ENCODE peak calls at places on chromosomes 16 and 17, in seven cellular contexts. O, U, A, B, E, W and T are unnamed samples.

GRCh38 chr17:33647976-33648375 is 354.9 kb upstream of the ASIC2 start:
- DNase-seq in O (no peak), U (no peak), A (no peak), B (no peak), E (no peak), W (no peak), T (no peak)

GRCh38 chr17:10226930-10227695 is 28.7 kb upstream of the GAS7 start:
- DNase-seq in O (peak; percentile 67), U (no peak), A (peak; percentile 77), B (peak; percentile 28), E (no peak), W (peak; percentile 65), T (peak; percentile 29)

GRCh38 chr17:10135539-10136257 is 62.7 kb downstream of the GAS7 start:
- DNase-seq in O (no peak), U (peak; percentile 97), A (no peak), B (peak; percentile 34), E (no peak), W (no peak), T (peak; percentile 64)

GRCh38 chr16:78199325-78200022 is 100.0 kb downstream of the WWOX start:
- DNase-seq in O (no peak), U (no peak), A (no peak), B (no peak), E (no peak), W (no peak), T (peak; percentile 48)

GRCh38 chr17:30405161-30405560 is 26.4 kb downstream of the CPD start:
- DNase-seq in O (no peak), U (no peak), A (no peak), B (no peak), E (no peak), W (no peak), T (no peak)

GRCh38 chr16:81556715-81557284 is 112.2 kb downstream of the CMIP start:
- DNase-seq in O (peak; percentile 29), U (no peak), A (no peak), B (no peak), E (no peak), W (peak; percentile 47), T (no peak)

GRCh38 chr17:82432017-82432416 is 13.6 kb upstream of the OGFOD3 start:
- DNase-seq in O (no peak), U (no peak), A (no peak), B (no peak), E (no peak), W (no peak), T (no peak)

GRCh38 chr16:86403541-86404163 is 106.7 kb upstream of the FOXF1 start:
- DNase-seq in O (no peak), U (no peak), A (no peak), B (no peak), E (no peak), W (no peak), T (no peak)

GRCh38 chr16:46757339-46758050 is 9.4 kb upstream of the MYLK3 start:
- DNase-seq in O (peak; percentile 57), U (no peak), A (no peak), B (peak; percentile 32), E (no peak), W (no peak), T (no peak)

GRCh38 chr17:74429604-74430384 is 2.1 kb upstream of the GPRC5C start:
- DNase-seq in O (peak; percentile 75), U (no peak), A (no peak), B (peak; percentile 74), E (no peak), W (peak; percentile 76), T (peak; percentile 77)

GRCh38 chr16:637081-638018 is 1.2 kb upstream of the METTL26 start:
- DNase-seq in O (peak; percentile 91), U (peak; percentile 98), A (no peak), B (peak; percentile 92), E (peak; percentile 57), W (peak; percentile 97), T (no peak)

GRCh38 chr16:17062676-17063075 is 408.1 kb downstream of the XYLT1 start:
- DNase-seq in O (no peak), U (no peak), A (no peak), B (no peak), E (no peak), W (no peak), T (no peak)

GRCh38 chr16:80273635-80274538 is 266.9 kb upstream of the DYNLRB2 start:
- DNase-seq in O (no peak), U (no peak), A (no peak), B (no peak), E (peak; percentile 82), W (no peak), T (no peak)

GRCh38 chr17:43732961-43733360 is 25.6 kb downstream of the SOST start:
- DNase-seq in O (no peak), U (no peak), A (no peak), B (no peak), E (peak; percentile 91), W (no peak), T (no peak)

GRCh38 chr17:1315891-1316403 is 36.5 kb downstream of the TRARG1 start:
- DNase-seq in O (no peak), U (no peak), A (no peak), B (no peak), E (no peak), W (no peak), T (no peak)

GRCh38 chr16:50257876-50258275 is 8.5 kb upstream of the ADCY7 start:
- DNase-seq in O (no peak), U (no peak), A (no peak), B (peak; percentile 5), E (no peak), W (no peak), T (no peak)

GRCh38 chr16:75065808-75066149 is 50.8 kb downstream of the LDHD start:
- DNase-seq in O (no peak), U (no peak), A (no peak), B (peak; percentile 56), E (no peak), W (no peak), T (no peak)

GRCh38 chr16:23232806-23233205 is 50.3 kb downstream of the SCNN1G start:
- DNase-seq in O (no peak), U (no peak), A (no peak), B (no peak), E (no peak), W (no peak), T (no peak)

GRCh38 chr17:51165680-51166197 is 472 bp upstream of the NME2 start:
- DNase-seq in O (no peak), U (no peak), A (no peak), B (peak; percentile 28), E (peak; percentile 37), W (no peak), T (no peak)

GRCh38 chr17:11948791-11949190 is 48.5 kb downstream of the ZNF18 start:
- DNase-seq in O (no peak), U (no peak), A (no peak), B (no peak), E (peak; percentile 84), W (no peak), T (no peak)

GRCh38 chr16:55853114-55853513 is 20.2 kb upstream of the CES1 start:
- DNase-seq in O (no peak), U (no peak), A (no peak), B (no peak), E (no peak), W (no peak), T (no peak)

GRCh38 chr16:30967795-30968194 is 10.2 kb downstream of the SETD1A start:
- DNase-seq in O (no peak), U (no peak), A (no peak), B (no peak), E (no peak), W (no peak), T (no peak)

GRCh38 chr16:57027067-57027466 is 37.7 kb downstream of the NLRC5 start:
- DNase-seq in O (no peak), U (no peak), A (no peak), B (no peak), E (no peak), W (no peak), T (no peak)

GRCh38 chr17:61219460-61219859 is 180.2 kb upstream of the TBX2 start:
- DNase-seq in O (no peak), U (no peak), A (no peak), B (no peak), E (no peak), W (no peak), T (no peak)

GRCh38 chr16:65306313-65306712 is 184.4 kb upstream of the CDH11 start:
- DNase-seq in O (no peak), U (no peak), A (no peak), B (no peak), E (no peak), W (no peak), T (no peak)

GRCh38 chr17:77508047-77508715 is 367.4 kb downstream of the SEC14L1 start:
- DNase-seq in O (no peak), U (no peak), A (no peak), B (no peak), E (no peak), W (peak; percentile 22), T (no peak)

GRCh38 chr17:38898291-38898679 is 27.1 kb upstream of the LASP1NB start:
- DNase-seq in O (no peak), U (no peak), A (no peak), B (no peak), E (no peak), W (no peak), T (no peak)

GRCh38 chr17:57606111-57606875 is 138.8 kb downstream of the CCDC182 start:
- DNase-seq in O (no peak), U (no peak), A (no peak), B (no peak), E (no peak), W (no peak), T (no peak)
- H3K4me1 ChIP-seq in O (peaks cover 38% of the 10 kb centered on the region), U (peaks cover 30% of the 10 kb centered on the region), A (peaks cover 94% of the 10 kb centered on the region), B (peaks cover 41% of the 10 kb centered on the region), E (peaks cover 18% of the 10 kb centered on the region), W (no peaks in the 10 kb centered on the region), T (peaks cover 26% of the 10 kb centered on the region)

GRCh38 chr17:45394001-45394912 is 38.4 kb downstream of the ARHGAP27 start:
- DNase-seq in O (no peak), U (no peak), A (no peak), B (no peak), E (no peak), W (no peak), T (no peak)
- TF ChIP-seq CTCF in O (no peak), U (no peak), A (no peak), B (no peak), E (no peak), W (no peak), T (no peak)

GRCh38 chr16:4244254-4244812 is 2.5 kb upstream of the SRL start:
- DNase-seq in O (no peak), U (no peak), A (no peak), B (peak; percentile 62), E (no peak), W (no peak), T (no peak)
- H3K36me3 ChIP-seq in O (no peaks in the 10 kb centered on the region), U (no peaks in the 10 kb centered on the region), A (no peaks in the 10 kb centered on the region), B (no peaks in the 10 kb centered on the region), E (no peaks in the 10 kb centered on the region), W (no peaks in the 10 kb centered on the region), T (no peaks in the 10 kb centered on the region)

DNA sequence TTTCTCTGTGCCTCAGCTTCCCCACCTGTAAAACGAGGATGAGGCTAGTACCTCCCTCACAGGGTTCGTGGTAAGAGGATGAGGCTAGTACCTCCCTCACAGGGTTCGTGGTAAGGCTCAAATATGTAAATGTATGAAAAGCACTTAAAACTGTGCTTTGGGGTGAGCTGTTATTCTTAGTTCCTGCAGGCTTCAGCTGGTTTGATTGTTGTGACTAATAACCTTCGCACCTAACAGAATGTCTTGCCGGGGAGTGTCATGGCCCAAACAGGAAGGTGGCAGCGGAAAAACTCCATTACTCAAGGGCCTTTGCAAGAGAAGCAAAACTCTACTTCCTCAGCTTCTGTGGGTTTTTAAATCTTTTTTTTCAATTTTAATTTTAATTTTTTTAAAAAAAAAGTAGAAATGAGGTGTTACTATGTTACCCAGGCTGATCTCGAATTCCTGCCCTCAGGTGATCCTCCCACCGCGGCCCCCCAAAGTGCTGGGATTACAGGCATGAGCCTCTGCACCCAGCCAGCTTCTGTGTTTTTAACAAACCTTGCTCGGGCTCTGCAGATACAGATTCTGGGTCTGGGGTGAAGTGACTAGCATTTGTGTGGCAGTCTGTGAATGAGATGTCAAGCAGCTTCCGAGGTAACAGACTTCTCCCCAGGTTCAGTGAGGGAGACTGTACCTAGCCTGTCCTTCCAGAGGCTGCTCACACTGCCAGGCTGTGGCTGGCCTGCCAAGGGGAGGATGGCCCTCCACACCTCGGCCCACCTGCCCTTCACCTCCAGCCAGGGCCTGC is 103.0 kb downstream of the RAB11FIP4 start:
- DNase-seq in O (no peak), U (no peak), A (peak; percentile 74), B (peak; percentile 44), E (no peak), W (no peak), T (no peak)
- H3K4me1 ChIP-seq in O (peaks cover 62% of the 10 kb centered on the region), U (no peaks in the 10 kb centered on the region), A (peaks cover 97% of the 10 kb centered on the region), B (peaks cover 100% of the 10 kb centered on the region), E (no peaks in the 10 kb centered on the region), W (peaks cover 3% of the 10 kb centered on the region), T (peaks cover 48% of the 10 kb centered on the region)